ENCODE peak calls at places on chromosome 18, in five cellular contexts. C is K562, L is GM12878, D is HepG2, W is A549. M is an unnamed sample.

GRCh38 chr18:9038277-9038871 is 64.1 kb upstream of the NDUFV2 start:
- DNase-seq in C (no peak), L (no peak), D (no peak), W (no peak), M (no peak)

GRCh38 chr18:44198296-44199284 is 482.1 kb upstream of the SETBP1 start:
- DNase-seq in C (no peak), L (no peak), D (no peak), W (no peak), M (no peak)

GRCh38 chr18:59311631-59312030 is 6.8 kb downstream of the CPLX4 start:
- DNase-seq in C (no peak), L (no peak), D (no peak), W (no peak), M (no peak)

GRCh38 chr18:36685580-36685979 is 143.2 kb downstream of the TPGS2 start:
- DNase-seq in C (no peak), L (no peak), D (no peak), W (no peak), M (no peak)

GRCh38 chr18:69358197-69358895 is 42.3 kb upstream of the DOK6 start:
- DNase-seq in C (no peak), L (no peak), D (peak), W (no peak), M (no peak)

GRCh38 chr18:79904357-79905147 is 46.9 kb downstream of the SLC66A2 start:
- DNase-seq in C (no peak), L (no peak), D (no peak), W (no peak), M (no peak)

GRCh38 chr18:39742015-39742466 is 2176.4 kb upstream of the CELF4 start:
- DNase-seq in C (no peak), L (no peak), D (no peak), W (no peak), M (no peak)

GRCh38 chr18:9927392-9928063 is 13.7 kb downstream of the VAPA start:
- DNase-seq in C (no peak), L (no peak), D (no peak), W (no peak), M (no peak)

GRCh38 chr18:71485578-71485977 is 1058.6 kb downstream of the CBLN2 start:
- DNase-seq in C (no peak), L (no peak), D (no peak), W (no peak), M (no peak)

GRCh38 chr18:76005632-76006031 is 489.4 kb downstream of the ZNF516 start:
- DNase-seq in C (no peak), L (no peak), D (no peak), W (no peak), M (no peak)

GRCh38 chr18:2402084-2402483 is 169.2 kb downstream of the METTL4 start:
- DNase-seq in C (no peak), L (no peak), D (no peak), W (no peak), M (no peak)

GRCh38 chr18:60663060-60663989 is 290.8 kb upstream of the MC4R start:
- DNase-seq in C (no peak), L (no peak), D (no peak), W (no peak), M (no peak)

GRCh38 chr18:673769-674168 is 16.3 kb downstream of the TYMS start:
- DNase-seq in C (no peak), L (no peak), D (no peak), W (no peak), M (no peak)

GRCh38 chr18:50356036-50356945 is 18.6 kb upstream of the SKA1 start:
- DNase-seq in C (no peak), L (peak), D (peak), W (no peak), M (peak)

GRCh38 chr18:34600118-34600517 is 110.0 kb upstream of the DTNA start:
- DNase-seq in C (no peak), L (no peak), D (no peak), W (no peak), M (no peak)

GRCh38 chr18:57353940-57354461 is 1.6 kb downstream of the ST8SIA3 start:
- DNase-seq in C (peak), L (no peak), D (peak), W (peak), M (peak)

GRCh38 chr18:35703043-35703688 is 121.6 kb downstream of the GALNT1 start:
- DNase-seq in C (no peak), L (no peak), D (peak), W (peak), M (no peak)

GRCh38 chr18:62651276-62652031 is 63.9 kb upstream of the PHLPP1 start:
- DNase-seq in C (no peak), L (no peak), D (no peak), W (no peak), M (no peak)

GRCh38 chr18:55093808-55094207 is 134.5 kb upstream of the CCDC68 start:
- DNase-seq in C (no peak), L (no peak), D (no peak), W (no peak), M (no peak)
- H3K27ac ChIP-seq in C (no peak), L (no peak), D (no peak), W (no peak), M (no peak)

GRCh38 chr18:48829443-48830149 is 121.2 kb downstream of the SMAD7 start:
- DNase-seq in C (no peak), L (no peak), D (no peak), W (no peak), M (peak)
- TF ChIP-seq JUNB in C (no peak), L (no peak), D (no peak), W (no peak), M (no peak)

DNA sequence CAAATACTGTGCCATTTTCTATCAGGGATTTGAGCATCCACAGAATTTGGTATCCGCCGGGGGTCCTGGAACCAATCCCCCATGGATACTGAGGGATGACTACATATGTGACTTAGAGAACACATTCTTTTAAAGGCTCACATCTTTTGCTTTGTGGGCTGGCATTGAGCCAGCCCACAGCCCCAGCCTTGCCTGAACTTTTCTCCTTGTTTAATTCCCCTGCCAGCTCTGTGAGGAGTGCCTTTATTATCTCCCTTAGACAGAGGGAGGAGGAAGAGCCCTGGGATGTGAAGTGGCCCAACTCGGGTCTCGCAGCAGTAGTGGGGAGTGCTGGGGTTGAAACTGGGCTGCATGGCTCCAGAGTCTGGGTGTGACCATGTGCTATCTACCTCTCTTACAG is 7.6 kb downstream of the TTC39C start:
- DNase-seq in C (no peak), L (no peak), D (no peak), W (no peak), M (no peak)
- H3K27ac ChIP-seq in C (no peak), L (no peak), D (no peak), W (no peak), M (peak)

GRCh38 chr18:3493501-3494244 is 43.7 kb downstream of the TGIF1 start:
- DNase-seq in C (no peak), L (no peak), D (no peak), W (no peak), M (no peak)
- TF ChIP-seq JUNB in C (no peak), L (no peak), D (no peak), W (no peak), M (no peak)